ENCODE peak calls at places on chromosomes 1 and 21, in seven cellular contexts. B is AG09309; H is stimulated activated CD4-positive, alpha-beta T cell treated with anti-CD3 and anti-CD28 coated beads, Interleukin-12 subunit alpha, Interleukin-12 subunit beta, amount 100 ng/mL, for 24 hours; T is left colon; Q is hypothalamus; J is A549; R is Calu3. N is an unnamed sample.

GRCh38 chr1:106879538-106879937 is 176.9 kb upstream of the PRMT6 start:
- DNase-seq in H (no peak), B (no peak), Q (no peak), J (no peak), T (peak; percentile 34), R (peak; percentile 25), N (no peak)

GRCh38 chr1:33576821-33577599 is 104.6 kb downstream of the ZSCAN20 start:
- DNase-seq in Q (no peak), J (no peak), H (no peak), R (no peak), B (no peak), T (no peak), N (no peak)

GRCh38 chr21:39660596-39660995 is 47.9 kb downstream of the B3GALT5 start:
- DNase-seq in H (no peak), B (peak; percentile 35), J (peak; percentile 43), Q (no peak), T (peak; percentile 47), R (peak; percentile 53), N (no peak)

GRCh38 chr1:115006191-115006590 is 23.4 kb upstream of the TSHB start:
- DNase-seq in Q (no peak), B (no peak), J (no peak), H (no peak), T (no peak), R (no peak), N (no peak)

GRCh38 chr21:32921632-32922230 is 104.0 kb upstream of the OLIG2 start:
- DNase-seq in R (peak; percentile 24), H (peak; percentile 44), T (peak; percentile 56), Q (no peak), J (no peak), B (no peak), N (no peak)

GRCh38 chr1:152457071-152457470 is 43.0 kb upstream of the CRNN start:
- DNase-seq in R (no peak), T (no peak), H (no peak), J (no peak), B (no peak), Q (no peak), N (no peak)

GRCh38 chr1:5965586-5966131 is 26.6 kb downstream of the NPHP4 start:
- DNase-seq in B (no peak), T (no peak), Q (no peak), J (no peak), H (no peak), R (no peak), N (no peak)

GRCh38 chr1:48246727-48247126 is 24.2 kb downstream of the SLC5A9 start:
- DNase-seq in B (no peak), T (peak; percentile 87), R (peak; percentile 80), J (no peak), H (no peak), Q (no peak), N (no peak)

GRCh38 chr1:5010236-5010635 is 355.8 kb downstream of the AJAP1 start:
- DNase-seq in R (no peak), T (no peak), H (no peak), J (no peak), B (no peak), Q (no peak), N (no peak)

GRCh38 chr1:3030663-3031381 is 9.6 kb downstream of the ACTRT2 start:
- DNase-seq in Q (peak; percentile 51), B (no peak), J (no peak), T (no peak), H (no peak), R (no peak), N (no peak)

GRCh38 chr1:38898653-38899230 is 17.4 kb upstream of the GJA9 start:
- DNase-seq in Q (no peak), R (no peak), B (no peak), H (no peak), T (no peak), J (no peak), N (no peak)

GRCh38 chr1:39980555-39981313 is 25.8 kb downstream of the MFSD2A start:
- DNase-seq in R (no peak), B (no peak), Q (no peak), H (no peak), J (no peak), T (peak; percentile 76), N (no peak)

GRCh38 chr1:5597991-5598823 is 394.0 kb downstream of the NPHP4 start:
- DNase-seq in H (no peak), Q (no peak), B (no peak), J (no peak), T (no peak), R (no peak), N (no peak)

GRCh38 chr1:46798820-46799219 is at the start of gene CYP4B1:
- DNase-seq in Q (no peak), T (peak; percentile 34), B (no peak), J (no peak), H (no peak), R (no peak), N (no peak)

GRCh38 chr1:64823691-64824476 is 79.0 kb downstream of the RAVER2 start:
- DNase-seq in B (peak; percentile 46), T (peak; percentile 77), R (peak; percentile 65), J (peak; percentile 30), H (peak; percentile 43), Q (peak; percentile 66), N (peak; percentile 97)

GRCh38 chr21:28392436-28392835 is 600.2 kb downstream of the LTN1 start:
- DNase-seq in R (no peak), B (no peak), J (no peak), Q (no peak), T (no peak), H (no peak), N (no peak)

GRCh38 chr1:186375929-186376330 is 292 bp downstream of the ODR4 start:
- DNase-seq in R (no peak), H (no peak), B (no peak), Q (no peak), T (no peak), J (peak; percentile 18), N (no peak)

GRCh38 chr1:20447794-20448193 is 38.2 kb downstream of the CAMK2N1 start:
- DNase-seq in J (no peak), R (no peak), Q (no peak), H (no peak), T (no peak), B (no peak), N (no peak)

N was measured in SK-N-MC.